ENCODE peak calls at places on chromosome 1, in five cellular contexts. One of them, this sample, is unnamed.

GRCh38 chr1:241229216-241229615 is 127.8 kb downstream of the RGS7 start:
- DNase-seq in ovary: no peak
- DNase-seq in fibroblast of lung: no peak
- DNase-seq in HFFc6: no peak
- DNase-seq in GM13976: no peak
- DNase-seq in this sample: no peak

GRCh38 chr1:91622586-91622985 is 121.9 kb downstream of the CDC7 start:
- DNase-seq in fibroblast of lung: no peak
- DNase-seq in ovary: peak
- DNase-seq in GM13976: no peak
- DNase-seq in HFFc6: no peak
- DNase-seq in this sample: no peak

GRCh38 chr1:176193663-176194062 is 13.4 kb downstream of the COP1 start:
- DNase-seq in GM13976: no peak
- DNase-seq in fibroblast of lung: no peak
- DNase-seq in HFFc6: no peak
- DNase-seq in ovary: no peak
- DNase-seq in this sample: no peak

GRCh38 chr1:192476802-192477298 is 98.7 kb upstream of the RGS1 start:
- DNase-seq in HFFc6: no peak
- DNase-seq in GM13976: peak
- DNase-seq in ovary: no peak
- DNase-seq in fibroblast of lung: peak
- DNase-seq in this sample: no peak

GRCh38 chr1:182056596-182057366 is 4.7 kb downstream of the ZNF648 start:
- DNase-seq in fibroblast of lung: no peak
- DNase-seq in HFFc6: no peak
- DNase-seq in GM13976: no peak
- DNase-seq in ovary: no peak
- DNase-seq in this sample: no peak

GRCh38 chr1:104018922-104019674 is 269.4 kb downstream of the AMY1C start:
- DNase-seq in GM13976: no peak
- DNase-seq in HFFc6: no peak
- DNase-seq in fibroblast of lung: no peak
- DNase-seq in ovary: no peak
- DNase-seq in this sample: no peak

GRCh38 chr1:11918779-11919519 is 7.3 kb downstream of the KIAA2013 start:
- DNase-seq in HFFc6: peak
- DNase-seq in ovary: no peak
- DNase-seq in fibroblast of lung: peak
- DNase-seq in GM13976: no peak
- DNase-seq in this sample: no peak

GRCh38 chr1:221286399-221286798 is 407.2 kb downstream of the HLX start:
- DNase-seq in fibroblast of lung: no peak
- DNase-seq in ovary: no peak
- DNase-seq in GM13976: no peak
- DNase-seq in HFFc6: no peak
- DNase-seq in this sample: no peak

GRCh38 chr1:12615166-12615915 is 2.7 kb downstream of the DHRS3 start:
- DNase-seq in fibroblast of lung: no peak
- DNase-seq in GM13976: no peak
- DNase-seq in ovary: no peak
- DNase-seq in HFFc6: peak
- DNase-seq in this sample: no peak

GRCh38 chr1:111904478-111905218 is 84.8 kb downstream of the KCND3 start:
- DNase-seq in ovary: no peak
- DNase-seq in fibroblast of lung: no peak
- DNase-seq in GM13976: no peak
- DNase-seq in HFFc6: no peak
- DNase-seq in this sample: no peak

GRCh38 chr1:66298427-66298826 is 235.5 kb upstream of the SGIP1 start:
- DNase-seq in fibroblast of lung: no peak
- DNase-seq in HFFc6: no peak
- DNase-seq in GM13976: no peak
- DNase-seq in ovary: no peak
- DNase-seq in this sample: no peak

GRCh38 chr1:159980786-159981185 is 26.7 kb upstream of the SLAMF9 start:
- DNase-seq in HFFc6: no peak
- DNase-seq in ovary: no peak
- DNase-seq in GM13976: no peak
- DNase-seq in fibroblast of lung: no peak
- DNase-seq in this sample: no peak

GRCh38 chr1:10431065-10431730 is 965 bp downstream of the CENPS start:
- DNase-seq in HFFc6: peak
- DNase-seq in ovary: no peak
- DNase-seq in fibroblast of lung: no peak
- DNase-seq in GM13976: no peak
- DNase-seq in this sample: no peak

GRCh38 chr1:182803846-182804245 is 14.3 kb downstream of the NPL start:
- DNase-seq in fibroblast of lung: no peak
- DNase-seq in ovary: no peak
- DNase-seq in HFFc6: no peak
- DNase-seq in GM13976: no peak
- DNase-seq in this sample: no peak

GRCh38 chr1:51752073-51752948 is 126.2 kb downstream of the NRDC start:
- DNase-seq in ovary: no peak
- DNase-seq in fibroblast of lung: no peak
- DNase-seq in HFFc6: no peak
- DNase-seq in GM13976: no peak
- DNase-seq in this sample: no peak

GRCh38 chr1:2534775-2535387 is 4.8 kb upstream of the HES5 start:
- DNase-seq in HFFc6: peak
- DNase-seq in ovary: no peak
- DNase-seq in fibroblast of lung: no peak
- DNase-seq in GM13976: no peak
- DNase-seq in this sample: no peak

GRCh38 chr1:99727575-99728190 is 38.8 kb downstream of the FRRS1 start:
- DNase-seq in HFFc6: peak
- DNase-seq in GM13976: no peak
- DNase-seq in ovary: no peak
- DNase-seq in fibroblast of lung: peak
- DNase-seq in this sample: no peak

GRCh38 chr1:248858891-248859889 is at the start of gene ZNF692:
- DNase-seq in fibroblast of lung: peak
- DNase-seq in HFFc6: peak
- DNase-seq in GM13976: peak
- DNase-seq in ovary: peak
- DNase-seq in this sample: peak

GRCh38 chr1:248857749-248858095 is 1.2 kb downstream of the ZNF692 start:
- DNase-seq in fibroblast of lung: no peak
- DNase-seq in ovary: no peak
- DNase-seq in GM13976: no peak
- DNase-seq in HFFc6: no peak
- DNase-seq in this sample: no peak

GRCh38 chr1:248861621-248862020 is 2.7 kb upstream of the ZNF692 start:
- DNase-seq in HFFc6: no peak
- DNase-seq in GM13976: no peak
- DNase-seq in fibroblast of lung: no peak
- DNase-seq in ovary: no peak
- DNase-seq in this sample: no peak

GRCh38 chr1:248858096-248858890 is 592 bp downstream of the ZNF692 start:
- DNase-seq in fibroblast of lung: peak
- DNase-seq in ovary: peak
- DNase-seq in GM13976: peak
- DNase-seq in HFFc6: peak
- DNase-seq in this sample: peak

DNA sequence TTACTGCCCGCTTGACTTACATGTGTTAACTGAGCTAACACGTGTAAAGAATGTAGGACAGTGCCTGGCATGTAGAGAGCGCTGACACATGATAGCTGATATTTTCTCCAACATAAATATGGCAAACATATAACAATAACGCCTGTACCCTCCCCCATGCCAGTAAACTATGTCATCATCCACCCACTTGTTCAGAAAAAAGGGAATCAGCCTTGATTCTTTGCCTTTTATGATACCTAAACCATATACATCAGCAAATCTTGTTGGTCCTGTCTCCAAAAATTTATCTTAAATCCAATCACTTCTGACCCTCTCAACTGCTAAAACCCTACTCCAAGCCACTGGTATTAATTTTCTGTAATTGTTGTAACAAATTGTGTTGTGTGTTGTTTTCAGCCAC is 1.1 kb upstream of the ZNF692 start:
- DNase-seq in fibroblast of lung: no peak
- DNase-seq in HFFc6: no peak
- DNase-seq in ovary: no peak
- DNase-seq in GM13976: no peak
- DNase-seq in this sample: no peak
- TF ChIP-seq CTCF in fibroblast of lung: no peak
- TF ChIP-seq CTCF in HFFc6: no peak
- TF ChIP-seq CTCF in ovary: no peak
- TF ChIP-seq CTCF in GM13976: no peak
- TF ChIP-seq CTCF in this sample: no peak

DNA sequence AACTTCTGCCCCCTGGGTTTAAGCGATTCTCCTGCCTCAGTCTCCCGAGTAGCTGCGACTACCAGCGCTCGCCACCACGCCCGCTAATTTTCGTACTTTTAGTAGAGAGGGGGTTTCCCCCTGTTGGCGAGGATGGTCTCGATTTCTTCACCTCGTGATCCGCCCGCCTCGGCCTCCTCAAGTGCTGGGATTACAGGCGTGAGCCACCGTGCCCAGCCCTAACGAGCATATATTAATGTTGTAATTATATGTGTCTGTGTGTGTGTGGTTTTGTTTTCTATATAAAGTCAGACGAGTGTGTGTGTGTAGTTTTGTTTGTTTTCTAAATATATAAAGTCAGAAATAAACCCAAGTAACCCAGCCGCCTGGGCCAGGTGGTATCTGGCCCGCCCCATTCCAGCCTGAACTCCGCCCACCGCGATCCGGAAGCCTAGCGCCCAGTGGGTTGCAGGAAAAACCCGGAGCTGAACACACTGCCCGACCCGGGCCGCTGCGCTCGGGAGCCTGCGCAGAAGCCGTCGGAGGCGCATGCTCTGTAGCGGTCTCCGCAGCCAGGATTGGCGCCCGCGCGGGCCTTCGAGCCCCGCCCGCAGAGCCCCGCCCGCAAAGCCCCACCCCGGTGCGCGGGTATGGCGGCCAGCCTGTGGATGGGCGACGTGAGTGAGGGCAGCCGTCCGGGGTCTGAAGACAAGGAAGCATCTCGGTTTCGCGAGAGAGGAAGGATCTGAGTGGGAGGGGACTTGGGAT is at the start of gene TRNAU1AP:
- DNase-seq in fibroblast of lung: peak
- DNase-seq in HFFc6: peak
- DNase-seq in ovary: peak
- DNase-seq in GM13976: peak
- DNase-seq in this sample: peak
- TF ChIP-seq CTCF in fibroblast of lung: no peak
- TF ChIP-seq CTCF in HFFc6: peak
- TF ChIP-seq CTCF in ovary: no peak
- TF ChIP-seq CTCF in GM13976: no peak
- TF ChIP-seq CTCF in this sample: no peak

DNA sequence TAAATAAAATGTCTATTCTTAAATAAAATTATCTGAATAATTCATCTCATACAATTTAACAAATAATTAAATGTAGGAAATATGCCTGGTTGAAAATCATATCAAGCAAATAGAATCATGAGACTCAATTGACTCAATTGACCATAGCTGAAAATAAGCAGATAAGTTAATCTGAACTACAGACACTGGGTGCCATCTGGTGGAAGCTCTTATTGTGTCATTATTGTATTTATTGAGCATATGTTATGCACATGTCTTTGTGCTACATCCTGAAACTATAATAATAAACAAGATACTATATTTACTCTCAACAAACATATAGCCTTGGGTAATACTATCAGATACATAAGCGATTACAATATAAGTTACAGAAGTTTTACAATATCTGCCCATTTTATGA is 41.0 kb downstream of the BRINP3 start:
- DNase-seq in HFFc6: no peak
- DNase-seq in ovary: no peak
- DNase-seq in GM13976: no peak
- DNase-seq in fibroblast of lung: peak
- DNase-seq in this sample: no peak
- TF ChIP-seq CTCF in HFFc6: peak
- TF ChIP-seq CTCF in ovary: no peak
- TF ChIP-seq CTCF in GM13976: peak
- TF ChIP-seq CTCF in fibroblast of lung: peak
- TF ChIP-seq CTCF in this sample: no peak

GRCh38 chr1:109716121-109716520 is 4.1 kb downstream of the GSTM5 start:
- DNase-seq in fibroblast of lung: no peak
- DNase-seq in HFFc6: no peak
- DNase-seq in ovary: peak
- DNase-seq in GM13976: no peak
- DNase-seq in this sample: no peak

GRCh38 chr1:109716570-109717090 is 4.6 kb downstream of the GSTM5 start:
- DNase-seq in HFFc6: no peak
- DNase-seq in ovary: no peak
- DNase-seq in fibroblast of lung: no peak
- DNase-seq in GM13976: no peak
- DNase-seq in this sample: no peak

GRCh38 chr1:109719337-109719837 is 7.3 kb downstream of the GSTM5 start:
- DNase-seq in fibroblast of lung: peak
- DNase-seq in HFFc6: peak
- DNase-seq in ovary: no peak
- DNase-seq in GM13976: no peak
- DNase-seq in this sample: no peak

GRCh38 chr1:109717729-109718128 is 5.7 kb downstream of the GSTM5 start:
- DNase-seq in fibroblast of lung: no peak
- DNase-seq in ovary: no peak
- DNase-seq in HFFc6: no peak
- DNase-seq in GM13976: no peak
- DNase-seq in this sample: no peak

GRCh38 chr1:109718495-109718894 is 6.4 kb downstream of the GSTM5 start:
- DNase-seq in GM13976: no peak
- DNase-seq in fibroblast of lung: no peak
- DNase-seq in ovary: no peak
- DNase-seq in HFFc6: peak
- DNase-seq in this sample: no peak
- TF ChIP-seq CTCF in GM13976: no peak
- TF ChIP-seq CTCF in fibroblast of lung: no peak
- TF ChIP-seq CTCF in ovary: no peak
- TF ChIP-seq CTCF in HFFc6: peak
- TF ChIP-seq CTCF in this sample: no peak

DNA sequence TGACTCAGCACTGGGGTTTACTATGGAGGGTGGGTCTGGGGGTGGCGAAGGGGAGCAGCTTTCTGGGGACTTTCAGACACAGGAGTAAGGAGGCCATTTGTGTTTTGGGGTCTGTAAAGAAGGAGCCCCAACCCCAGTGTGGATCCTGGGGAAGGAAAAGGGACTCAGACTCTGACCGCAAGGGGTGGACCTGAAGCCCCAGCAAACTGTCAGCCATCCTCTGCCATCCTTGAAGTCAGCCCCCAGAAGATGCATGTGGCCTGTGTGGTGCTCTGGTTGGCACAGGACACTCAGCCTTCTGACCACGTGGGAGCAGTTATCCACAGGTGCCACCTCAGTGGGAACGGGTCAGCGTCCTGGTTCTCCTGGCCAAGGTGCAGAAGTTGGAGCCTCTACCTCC is 26.0 kb upstream of the EPS8L3 start:
- DNase-seq in ovary: no peak
- DNase-seq in GM13976: no peak
- DNase-seq in fibroblast of lung: no peak
- DNase-seq in HFFc6: no peak
- DNase-seq in this sample: no peak
- TF ChIP-seq CTCF in ovary: no peak
- TF ChIP-seq CTCF in GM13976: no peak
- TF ChIP-seq CTCF in fibroblast of lung: no peak
- TF ChIP-seq CTCF in HFFc6: no peak
- TF ChIP-seq CTCF in this sample: no peak

This sample was measured in mesothelial cell of epicardium.